ENCODE peak calls at places on chromosomes 16 and 17, in nine cellular contexts. B is stomach, J is transverse colon, F is cardiac muscle cell, H is coronary artery, Z is brain microvascular endothelial cell, R is HFF-Myc, L is A549, T is SK-N-SH. D is an unnamed sample.

GRCh38 chr17:45702666-45703266 is 81.4 kb upstream of the CRHR1 start:
- DNase-seq in J (no peak), L (no peak), B (no peak), F (peak; percentile 40), T (no peak), H (no peak), Z (no peak), R (no peak), D (no peak)

GRCh38 chr17:71792966-71793365 is 327.9 kb upstream of the SOX9 start:
- DNase-seq in T (no peak), B (no peak), F (peak; percentile 58), R (no peak), Z (peak; percentile 91), L (no peak), J (no peak), H (no peak), D (no peak)

GRCh38 chr17:70752966-70753467 is 583.7 kb downstream of the KCNJ2 start:
- DNase-seq in B (no peak), R (no peak), J (no peak), L (no peak), H (no peak), T (no peak), Z (no peak), F (no peak), D (no peak)

GRCh38 chr16:48408688-48409087 is 23.5 kb upstream of the SIAH1 start:
- DNase-seq in L (no peak), T (no peak), J (peak; percentile 54), B (peak; percentile 39), R (no peak), F (peak; percentile 89), H (no peak), Z (peak; percentile 89), D (no peak)

GRCh38 chr16:4882261-4882632 is 35.0 kb downstream of the UBN1 start:
- DNase-seq in B (no peak), R (no peak), Z (peak; percentile 44), F (peak; percentile 72), T (peak; percentile 73), H (no peak), L (no peak), J (no peak), D (no peak)

GRCh38 chr17:652310-652709 is 62.3 kb downstream of the VPS53 start:
- DNase-seq in H (peak; percentile 76), L (no peak), B (no peak), R (no peak), Z (no peak), F (peak; percentile 45), T (no peak), J (peak; percentile 47), D (no peak)

GRCh38 chr17:83196088-83196765 is 116.8 kb downstream of the METRNL start:
- DNase-seq in F (peak; percentile 55), B (no peak), L (no peak), H (no peak), Z (no peak), J (no peak), R (no peak), T (no peak), D (no peak)

GRCh38 chr17:27666831-27667560 is 36.0 kb downstream of the LGALS9 start:
- DNase-seq in Z (no peak), H (peak; percentile 47), R (no peak), F (no peak), B (no peak), L (no peak), J (no peak), T (no peak), D (no peak)

GRCh38 chr17:29722411-29723198 is 99.9 kb upstream of the CORO6 start:
- DNase-seq in T (peak; percentile 39), Z (peak; percentile 51), F (peak; percentile 98), J (peak; percentile 46), L (no peak), B (no peak), H (no peak), R (peak; percentile 60), D (peak; percentile 94)

GRCh38 chr17:78884148-78884870 is 18.7 kb downstream of the CEP295NL start:
- DNase-seq in T (no peak), L (no peak), H (no peak), F (peak; percentile 33), R (no peak), J (no peak), B (no peak), Z (no peak), D (no peak)

GRCh38 chr17:41107941-41108445 is 2.8 kb downstream of the KRTAP4-9 start:
- DNase-seq in R (no peak), Z (no peak), B (no peak), H (no peak), L (no peak), J (no peak), T (no peak), F (no peak), D (no peak)

GRCh38 chr16:69132424-69133252 is at the start of the genes CHTF8 and UTP4:
- DNase-seq in J (peak; percentile 88), B (peak; percentile 87), Z (peak; percentile 68), T (peak; percentile 92), R (no peak), L (peak; percentile 85), H (peak; percentile 87), F (peak; percentile 88), D (peak; percentile 91)

DNA sequence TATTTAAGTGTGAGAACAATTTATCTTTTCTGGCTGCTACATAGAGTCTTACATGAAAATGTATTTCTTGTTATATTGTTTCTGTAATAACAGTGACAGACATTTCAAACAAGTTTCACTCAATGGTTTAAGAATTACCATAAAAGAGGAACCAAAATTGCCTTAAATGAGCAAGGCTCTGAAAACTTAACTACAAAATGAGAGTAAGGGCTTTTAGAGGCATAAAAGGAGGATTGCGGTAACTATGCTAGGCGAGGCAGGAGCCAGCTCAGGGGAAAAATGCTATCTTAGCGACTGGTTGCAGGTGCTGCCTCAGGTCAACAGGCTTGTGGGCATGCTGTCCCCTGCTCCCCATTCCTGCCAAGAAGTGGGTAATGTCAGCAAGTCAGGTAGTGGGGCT is 81.7 kb upstream of the MSI2 start:
- DNase-seq in J (no peak), H (no peak), Z (no peak), T (no peak), L (no peak), B (no peak), F (no peak), R (no peak), D (peak; percentile 65)
- H3K4me3 ChIP-seq in J (no peak overlapping the region), H (no peak overlapping the region), Z (no peak overlapping the region), T (no peak overlapping the region), L (no peak overlapping the region), B (no peak overlapping the region), F (no peak overlapping the region), R (no peak overlapping the region), D (no peak overlapping the region)

GRCh38 chr17:44376124-44376523 is 12.5 kb upstream of the FAM171A2 start:
- DNase-seq in H (no peak), L (peak; percentile 80), R (no peak), F (peak; percentile 65), B (no peak), T (peak; percentile 81), Z (peak; percentile 18), J (no peak), D (no peak)
- TF ChIP-seq CTCF in H (no peak), L (peak; percentile 38), R (peak; percentile 64), F (peak; percentile 60), B (no peak), T (peak; percentile 51), Z (peak; percentile 75), J (peak; percentile 8), D (peak; percentile 63)

GRCh38 chr16:24049113-24049512 is 207.0 kb upstream of the CACNG3 start:
- DNase-seq in H (no peak), R (no peak), L (no peak), J (no peak), F (no peak), Z (no peak), T (no peak), B (no peak), D (no peak)

GRCh38 chr16:24053325-24053946 is 202.7 kb upstream of the CACNG3 start:
- DNase-seq in B (no peak), H (no peak), J (no peak), F (no peak), L (no peak), R (no peak), T (no peak), Z (no peak), D (no peak)

GRCh38 chr16:24052466-24053324 is 203.4 kb upstream of the CACNG3 start:
- DNase-seq in T (no peak), F (no peak), B (no peak), J (no peak), H (no peak), Z (no peak), L (no peak), R (no peak), D (no peak)

GRCh38 chr16:24051125-24051524 is 205.0 kb upstream of the CACNG3 start:
- DNase-seq in R (no peak), H (no peak), Z (no peak), J (no peak), L (no peak), F (no peak), T (no peak), B (no peak), D (no peak)

GRCh38 chr16:24054649-24055560 is 201.2 kb upstream of the CACNG3 start:
- DNase-seq in B (no peak), F (no peak), H (no peak), R (no peak), J (no peak), T (no peak), Z (no peak), L (no peak), D (no peak)
- H3K4me3 ChIP-seq in B (no peak overlapping the region), F (no peak overlapping the region), H (no peak overlapping the region), R (no peak overlapping the region), J (no peak overlapping the region), T (no peak overlapping the region), Z (no peak overlapping the region), L (no peak overlapping the region), D (no peak overlapping the region)

GRCh38 chr16:50643192-50643591 is 37.9 kb downstream of the SNX20 start:
- DNase-seq in Z (no peak), J (no peak), F (no peak), L (no peak), T (peak; percentile 47), H (no peak), B (no peak), R (no peak), D (no peak)

GRCh38 chr16:50640919-50641817 is 39.9 kb downstream of the SNX20 start:
- DNase-seq in B (no peak), J (no peak), H (no peak), L (no peak), F (no peak), Z (no peak), R (no peak), T (no peak), D (no peak)

GRCh38 chr16:50644245-50644644 is 36.9 kb downstream of the SNX20 start:
- DNase-seq in R (no peak), J (no peak), Z (no peak), F (no peak), L (no peak), H (no peak), B (no peak), T (no peak), D (no peak)

GRCh38 chr16:50641818-50642187 is 39.3 kb downstream of the SNX20 start:
- DNase-seq in R (no peak), Z (no peak), F (no peak), H (no peak), L (no peak), T (no peak), J (no peak), B (no peak), D (no peak)

DNA sequence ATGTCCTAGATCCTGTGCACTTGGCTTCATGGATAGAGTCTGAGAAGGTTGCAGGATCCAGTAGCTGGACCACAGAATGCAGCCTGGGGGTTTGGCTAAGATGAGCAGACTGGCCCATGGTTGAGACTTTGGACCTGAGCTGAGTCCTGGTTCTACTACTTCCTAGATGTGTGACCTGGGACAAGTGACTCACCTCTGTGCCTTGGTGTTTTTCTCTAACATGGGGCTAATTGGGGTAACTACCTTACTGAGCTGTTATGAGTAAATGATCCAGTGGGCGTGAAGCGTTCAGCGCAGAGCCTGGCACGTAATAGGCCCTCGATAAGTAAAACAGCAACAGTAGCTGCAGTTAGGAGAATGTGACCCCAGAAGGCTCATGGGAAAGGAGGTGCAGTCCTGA is 38.8 kb downstream of the SNX20 start:
- DNase-seq in T (no peak), L (no peak), F (no peak), H (no peak), Z (no peak), B (no peak), J (no peak), R (no peak), D (no peak)
- TF ChIP-seq CTCF in T (no peak), L (no peak), F (no peak), H (no peak), Z (no peak), B (no peak), J (no peak), R (no peak), D (no peak)

D was measured in GM12865.